ENCODE peak calls at places on chromosomes 3 and 15, in seven cellular contexts. Z is SW480, S is astrocyte of the cerebellum, R is NCI-H187 treated with DMSO at 0.1 percent for 48 hours, N is HCEC 1CT, Q is SHP77, J is nephron progenitor cell. T is an unnamed sample.

GRCh38 chr3:16303037-16303436 is 38.0 kb downstream of the OXNAD1 start:
- DNase-seq in Z (no peak), S (peak), R (no peak), N (no peak), Q (no peak), J (no peak), T (no peak)

GRCh38 chr15:42104095-42104891 is 9.9 kb upstream of the PLA2G4D start:
- DNase-seq in Z (no peak), S (no peak), R (no peak), N (peak), Q (no peak), J (no peak), T (no peak)

GRCh38 chr3:125280966-125281365 is 68.4 kb upstream of the SLC12A8 start:
- DNase-seq in Z (peak), S (peak), R (no peak), N (peak), Q (peak), J (no peak), T (peak)

GRCh38 chr3:187742351-187743171 is 2.7 kb downstream of the BCL6 start:
- DNase-seq in Z (no peak), S (no peak), R (no peak), N (peak), Q (peak), J (no peak), T (no peak)

GRCh38 chr3:39289107-39289506 is 9.3 kb upstream of the CX3CR1 start:
- DNase-seq in Z (no peak), S (no peak), R (no peak), N (no peak), Q (no peak), J (no peak), T (no peak)

GRCh38 chr15:31474059-31474868 is 147.6 kb downstream of the KLF13 start:
- DNase-seq in Z (no peak), S (no peak), R (no peak), N (no peak), Q (no peak), J (no peak), T (no peak)

GRCh38 chr3:123623346-123623880 is 38.6 kb upstream of the HACD2 start:
- DNase-seq in Z (no peak), S (no peak), R (no peak), N (peak), Q (no peak), J (no peak), T (no peak)

GRCh38 chr3:124296416-124296815 is 304.5 kb upstream of the ROPN1 start:
- DNase-seq in Z (no peak), S (no peak), R (no peak), N (no peak), Q (no peak), J (no peak), T (peak)

GRCh38 chr15:87021771-87022170 is 942.1 kb downstream of the AGBL1 start:
- DNase-seq in Z (no peak), S (no peak), R (no peak), N (no peak), Q (no peak), J (no peak), T (no peak)

GRCh38 chr3:189529468-189529867 is 101.7 kb upstream of the TP63 start:
- DNase-seq in Z (no peak), S (no peak), R (no peak), N (no peak), Q (no peak), J (no peak), T (no peak)

GRCh38 chr15:98966036-98966787 is 41.4 kb downstream of the PGPEP1L start:
- DNase-seq in Z (no peak), S (no peak), R (no peak), N (no peak), Q (no peak), J (no peak), T (no peak)

GRCh38 chr3:177721864-177722370 is 524.6 kb upstream of the TBL1XR1 start:
- DNase-seq in Z (no peak), S (no peak), R (no peak), N (no peak), Q (no peak), J (no peak), T (no peak)

GRCh38 chr15:41919954-41920538 is 26.2 kb upstream of the SPTBN5 start:
- DNase-seq in Z (no peak), S (peak), R (no peak), N (peak), Q (peak), J (peak), T (no peak)

T was measured in NCI-H526.